ENCODE peak calls at places on chromosomes 7 and 10, in four cellular contexts. H is mesendoderm, P is fibroblast of mammary gland, S is skeletal muscle cell. R is an unnamed sample.

GRCh38 chr10:97494151-97494550 is 4.1 kb downstream of the MMS19 start:
- DNase-seq in H (no peak), P (peak; percentile 36), S (no peak), R (no peak)

GRCh38 chr10:31273789-31274188 is 45.2 kb upstream of the ZEB1 start:
- DNase-seq in H (no peak), P (no peak), S (no peak), R (no peak)

GRCh38 chr10:65670087-65670486 is 1255.7 kb upstream of the LRRTM3 start:
- DNase-seq in H (no peak), P (no peak), S (peak; percentile 40), R (no peak)

GRCh38 chr10:62681211-62681940 is 123.1 kb upstream of the ADO start:
- DNase-seq in H (peak; percentile 83), P (peak; percentile 18), S (peak; percentile 27), R (peak; percentile 60)

GRCh38 chr10:30029890-30030261 is 29.5 kb downstream of the JCAD start:
- DNase-seq in H (no peak), P (no peak), S (no peak), R (no peak)

GRCh38 chr10:5692476-5693358 is 8.1 kb downstream of the TASOR2 start:
- DNase-seq in H (peak; percentile 83), P (peak; percentile 32), S (no peak), R (peak; percentile 33)

GRCh38 chr7:98555403-98555802 is 61.7 kb upstream of the NPTX2 start:
- DNase-seq in H (no peak), P (no peak), S (no peak), R (no peak)

GRCh38 chr10:77004917-77005564 is 632.6 kb downstream of the KCNMA1 start:
- DNase-seq in H (peak; percentile 86), P (peak; percentile 66), S (peak; percentile 14), R (no peak)

GRCh38 chr10:28494420-28494819 is 38.5 kb upstream of the WAC start:
- DNase-seq in H (peak; percentile 78), P (no peak), S (no peak), R (no peak)

GRCh38 chr7:3260425-3260762 is 40.7 kb upstream of the SDK1 start:
- DNase-seq in H (no peak), P (peak; percentile 69), S (no peak), R (no peak)

GRCh38 chr10:132520147-132520811 is 17.3 kb upstream of the INPP5A start:
- DNase-seq in H (no peak), P (peak; percentile 67), S (peak; percentile 30), R (peak; percentile 62)

GRCh38 chr10:49140306-49141175 is 6.7 kb upstream of the FAM170B start:
- DNase-seq in H (no peak), P (peak; percentile 63), S (no peak), R (no peak)

GRCh38 chr7:101538596-101539459 is 90.3 kb downstream of the MYL10 start:
- DNase-seq in H (peak; percentile 64), P (peak; percentile 24), S (no peak), R (peak; percentile 51)

GRCh38 chr10:31315453-31315852 is 3.6 kb upstream of the ZEB1 start:
- DNase-seq in H (no peak), P (peak; percentile 93), S (peak; percentile 56), R (peak; percentile 17)

GRCh38 chr10:132910901-132911711 is 31.3 kb downstream of the CFAP46 start:
- DNase-seq in H (no peak), P (peak; percentile 7), S (no peak), R (peak; percentile 50)

GRCh38 chr10:88858493-88858892 is 6.8 kb upstream of the ANKRD22 start:
- DNase-seq in H (no peak), P (no peak), S (no peak), R (no peak)

GRCh38 chr7:3254718-3255117 is 46.3 kb upstream of the SDK1 start:
- DNase-seq in H (no peak), P (no peak), S (no peak), R (no peak)

GRCh38 chr10:20767028-20767427 is 130.1 kb downstream of the NEBL start:
- DNase-seq in H (peak; percentile 29), P (peak; percentile 81), S (peak; percentile 25), R (no peak)

GRCh38 chr7:69232445-69233376 is 365.6 kb upstream of the AUTS2 start:
- DNase-seq in H (peak; percentile 90), P (no peak), S (no peak), R (no peak)

GRCh38 chr10:105974803-105975456 is 1189.6 kb downstream of the SORCS1 start:
- DNase-seq in H (peak; percentile 62), P (peak; percentile 11), S (no peak), R (peak; percentile 40)

GRCh38 chr7:266851-267840 is 22.8 kb upstream of the FOXL3 start:
- DNase-seq in H (peak; percentile 45), P (no peak), S (no peak), R (no peak)

GRCh38 chr7:24715661-24716479 is 41.4 kb downstream of the GSDME start:
- DNase-seq in H (peak; percentile 84), P (peak; percentile 39), S (no peak), R (no peak)

GRCh38 chr7:100053201-100053600 is 3.6 kb downstream of the ZSCAN21 start:
- DNase-seq in H (peak; percentile 68), P (peak; percentile 86), S (peak; percentile 33), R (no peak)

GRCh38 chr10:125057158-125058001 is 103.0 kb downstream of the CTBP2 start:
- DNase-seq in H (peak; percentile 51), P (peak; percentile 99), S (peak; percentile 79), R (peak; percentile 63)

GRCh38 chr7:152759655-152760383 is at the start of gene ACTR3B:
- DNase-seq in H (peak; percentile 91), P (peak; percentile 81), S (peak; percentile 60), R (peak; percentile 97)

GRCh38 chr7:69349291-69349690 is 249.0 kb upstream of the AUTS2 start:
- DNase-seq in H (peak; percentile 47), P (no peak), S (no peak), R (no peak)

GRCh38 chr10:31133628-31134302 is 102.1 kb upstream of the ZNF438 start:
- DNase-seq in H (peak; percentile 90), P (peak; percentile 56), S (no peak), R (peak; percentile 86)

GRCh38 chr7:100127866-100128601 is 1.3 kb downstream of the MBLAC1 start:
- DNase-seq in H (peak; percentile 51), P (no peak), S (no peak), R (no peak)

DNA sequence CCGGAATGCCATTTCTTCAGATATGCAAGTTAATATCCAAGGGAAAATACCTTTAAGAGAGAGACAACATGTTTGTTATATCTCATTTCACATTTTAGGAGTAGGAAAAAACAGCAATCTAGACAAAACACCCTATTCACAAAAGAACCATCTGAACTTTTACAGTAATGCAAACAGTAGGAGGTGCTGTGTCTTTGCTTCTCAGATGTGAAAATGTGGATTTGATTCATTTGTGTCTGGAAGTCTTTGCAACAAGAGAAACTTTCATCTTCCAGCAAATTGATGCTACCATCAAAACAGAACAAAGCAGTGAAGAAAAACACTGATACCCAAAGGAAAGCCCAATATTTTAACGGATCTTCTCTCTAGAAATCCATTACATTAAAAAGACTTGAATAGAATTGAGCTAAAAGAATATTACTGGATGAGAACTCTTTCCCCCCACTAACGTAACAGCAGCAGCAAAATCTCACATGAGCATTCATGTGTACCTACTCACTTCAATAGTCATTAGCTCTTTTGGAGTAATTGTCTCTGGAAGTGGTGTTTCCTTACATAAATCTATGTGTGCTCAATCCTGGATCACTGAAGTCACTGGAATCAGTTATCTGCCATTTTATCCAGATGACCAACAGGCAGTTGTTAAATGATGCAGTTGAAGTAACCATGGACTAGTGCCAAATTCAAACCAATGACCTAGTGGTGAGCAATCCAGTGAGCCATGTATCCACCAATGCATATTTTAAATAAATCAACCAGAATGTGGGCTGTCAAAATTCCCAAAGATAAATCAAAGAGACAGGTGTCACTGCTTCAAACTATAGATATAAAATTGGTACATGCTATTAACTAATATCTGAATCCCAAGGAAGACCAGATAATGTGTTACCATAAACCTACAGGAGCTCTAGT is 1.8 kb downstream of the SEMA3C start:
- DNase-seq in H (peak; percentile 45), P (peak; percentile 93), S (no peak), R (no peak)
- H3K4me3 ChIP-seq in H (no peak overlapping the region), P (peak overlapping the region; percentile 94), S (peak overlapping the region; percentile 92), R (peak overlapping the region; percentile 7)

DNA sequence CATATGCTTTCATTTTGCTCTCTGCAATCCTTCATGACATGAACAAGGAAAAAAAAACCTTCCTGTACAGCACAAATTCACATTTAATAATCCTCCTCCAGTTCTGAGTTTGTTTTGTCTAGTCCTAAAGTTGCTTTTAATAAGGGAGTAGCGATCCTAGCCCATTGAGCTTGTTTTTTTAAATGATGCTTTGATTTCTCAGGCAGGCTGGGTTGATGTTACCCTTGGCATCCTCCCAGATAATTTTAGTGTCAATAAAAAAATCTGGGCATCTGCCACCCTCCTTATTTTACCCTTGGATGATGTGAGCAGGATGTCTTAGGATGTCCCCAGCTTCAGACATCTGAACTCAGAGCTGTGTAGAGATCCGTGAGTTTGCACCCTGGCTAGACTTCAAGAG is 33.9 kb upstream of the PROSER2 start:
- DNase-seq in H (no peak), P (no peak), S (no peak), R (no peak)
- H3K4me3 ChIP-seq in H (no peak overlapping the region), P (no peak overlapping the region), S (no peak overlapping the region), R (no peak overlapping the region)

GRCh38 chr7:122578350-122578749 is 120.6 kb downstream of the RNF133 start:
- DNase-seq in H (no peak), P (no peak), S (no peak), R (no peak)
- H3K4me3 ChIP-seq in H (no peak overlapping the region), P (no peak overlapping the region), S (no peak overlapping the region), R (no peak overlapping the region)

GRCh38 chr7:73830872-73831655 is at the start of gene CLDN4:
- DNase-seq in H (peak; percentile 96), P (no peak), S (no peak), R (no peak)
- H3K4me3 ChIP-seq in H (peak within 1 kb of the TSS; percentile 8), P (no peak within 1 kb of the TSS), S (no peak within 1 kb of the TSS), R (no peak within 1 kb of the TSS)

GRCh38 chr7:80078159-80078731 is 56.4 kb upstream of the GNAI1 start:
- DNase-seq in H (peak; percentile 69), P (peak; percentile 66), S (no peak), R (no peak)
- H3K4me3 ChIP-seq in H (no peak overlapping the region), P (peak overlapping the region; percentile 23), S (peak overlapping the region; percentile 12), R (peak overlapping the region; percentile 45)